ENCODE peak calls at places on chromosomes 5 and 9, in eight cellular contexts. E, D, F, B, P, M, N and I are unnamed samples.

GRCh38 chr9:16671591-16672137 is 198.8 kb downstream of the BNC2 start:
- DNase-seq in E (no peak), D (no peak), F (no peak), B (no peak), P (peak; percentile 11), M (peak; percentile 99), N (no peak), I (peak; percentile 14)

GRCh38 chr5:154483654-154484392 is 5.8 kb upstream of the HAND1 start:
- DNase-seq in E (no peak), D (no peak), F (no peak), B (no peak), P (no peak), M (no peak), N (no peak), I (no peak)

GRCh38 chr5:180742727-180743126 is 2.9 kb upstream of the OR2Y1 start:
- DNase-seq in E (no peak), D (no peak), F (no peak), B (no peak), P (no peak), M (no peak), N (no peak), I (no peak)

GRCh38 chr9:71333311-71333710 is 211.9 kb upstream of the TRPM3 start:
- DNase-seq in E (no peak), D (no peak), F (no peak), B (no peak), P (no peak), M (no peak), N (no peak), I (no peak)

GRCh38 chr9:128862401-128862851 is 19.3 kb downstream of the KYAT1 start:
- DNase-seq in E (no peak), D (no peak), F (no peak), B (peak; percentile 53), P (no peak), M (no peak), N (no peak), I (no peak)

GRCh38 chr9:72978724-72979123 is 25.9 kb upstream of the ALDH1A1 start:
- DNase-seq in E (no peak), D (no peak), F (no peak), B (no peak), P (peak; percentile 55), M (peak; percentile 58), N (no peak), I (no peak)

GRCh38 chr5:1374030-1374679 is 29.3 kb upstream of the CLPTM1L start:
- DNase-seq in E (no peak), D (no peak), F (no peak), B (no peak), P (no peak), M (no peak), N (no peak), I (no peak)

GRCh38 chr5:979100-979817 is 29.3 kb upstream of the NKD2 start:
- DNase-seq in E (no peak), D (peak; percentile 11), F (no peak), B (peak; percentile 34), P (no peak), M (no peak), N (no peak), I (no peak)

GRCh38 chr9:6134661-6135177 is 80.9 kb upstream of the IL33 start:
- DNase-seq in E (no peak), D (no peak), F (no peak), B (no peak), P (peak; percentile 33), M (no peak), N (no peak), I (no peak)

GRCh38 chr9:4979224-4979623 is 5.8 kb upstream of the JAK2 start:
- DNase-seq in E (no peak), D (no peak), F (no peak), B (no peak), P (no peak), M (no peak), N (no peak), I (no peak)

GRCh38 chr9:6054280-6055099 is 39.1 kb upstream of the RANBP6 start:
- DNase-seq in E (peak; percentile 19), D (no peak), F (peak; percentile 75), B (peak; percentile 60), P (peak; percentile 8), M (peak; percentile 88), N (peak; percentile 22), I (peak; percentile 87)

GRCh38 chr5:139389701-139390638 is at the start of gene MZB1:
- DNase-seq in E (no peak), D (peak; percentile 87), F (peak; percentile 98), B (no peak), P (no peak), M (no peak), N (no peak), I (peak; percentile 71)